ENCODE peak calls at places on chromosomes 12 and 14, in seven cellular contexts. G is AG09309, R is foreskin fibroblast, D is ecto neural progenitor cell, X is HFFc6, J is NCI-H460, F is endothelial cell. O is an unnamed sample.
A peak's percentile ranks its signal among the peaks of the same experiment; 100 is the strongest.

GRCh38 chr12:29961231-29961630 is 177.5 kb upstream of the TMTC1 start:
- DNase-seq in G (no peak), R (no peak), D (no peak), X (no peak), J (no peak), F (no peak), O (peak; percentile 9)

GRCh38 chr12:93090768-93091172 is 161.7 kb upstream of the EEA1 start:
- DNase-seq in G (no peak), R (peak; percentile 65), D (no peak), X (peak; percentile 77), J (no peak), F (no peak), O (peak; percentile 89)

GRCh38 chr14:59347915-59348314 is 117.3 kb downstream of the GPR135 start:
- DNase-seq in G (no peak), R (no peak), D (no peak), X (no peak), J (no peak), F (no peak), O (no peak)

GRCh38 chr12:56146492-56147460 is 5.6 kb upstream of the MYL6B start:
- DNase-seq in G (no peak), R (no peak), D (no peak), X (no peak), J (no peak), F (no peak), O (no peak)

GRCh38 chr12:1798734-1799067 is 21.7 kb upstream of the LRTM2 start:
- DNase-seq in G (no peak), R (no peak), D (no peak), X (no peak), J (no peak), F (no peak), O (no peak)

GRCh38 chr14:60344751-60345150 is 95.7 kb downstream of the PPM1A start:
- DNase-seq in G (no peak), R (no peak), D (no peak), X (no peak), J (no peak), F (no peak), O (no peak)

GRCh38 chr12:67457799-67458680 is 188.9 kb downstream of the CAND1 start:
- DNase-seq in G (no peak), R (no peak), D (no peak), X (no peak), J (no peak), F (no peak), O (peak; percentile 34)

GRCh38 chr12:47391566-47391965 is 311.8 kb upstream of the AMIGO2 start:
- DNase-seq in G (no peak), R (no peak), D (no peak), X (no peak), J (no peak), F (no peak), O (no peak)

GRCh38 chr12:129629901-129630300 is 273.9 kb downstream of the TMEM132D start:
- DNase-seq in G (no peak), R (no peak), D (no peak), X (no peak), J (no peak), F (no peak), O (no peak)

GRCh38 chr14:33758545-33758944 is 192.3 kb downstream of the EGLN3 start:
- DNase-seq in G (no peak), R (no peak), D (no peak), X (no peak), J (no peak), F (no peak), O (no peak)

GRCh38 chr12:42473561-42473960 is 116.0 kb downstream of the PRICKLE1 start:
- DNase-seq in G (no peak), R (no peak), D (no peak), X (no peak), J (peak; percentile 77), F (no peak), O (no peak)

GRCh38 chr14:97177016-97177415 is 379.8 kb downstream of the VRK1 start:
- DNase-seq in G (no peak), R (no peak), D (no peak), X (no peak), J (peak; percentile 18), F (peak; percentile 15), O (no peak)

GRCh38 chr12:41140117-41140516 is 48.0 kb upstream of the PDZRN4 start:
- DNase-seq in G (no peak), R (no peak), D (no peak), X (no peak), J (no peak), F (no peak), O (peak; percentile 8)

GRCh38 chr12:24307716-24308335 is 358.4 kb upstream of the SOX5 start:
- DNase-seq in G (no peak), R (no peak), D (no peak), X (no peak), J (no peak), F (no peak), O (no peak)

GRCh38 chr14:23887536-23887935 is 66.0 kb upstream of the DHRS4 start:
- DNase-seq in G (no peak), R (no peak), D (no peak), X (no peak), J (no peak), F (no peak), O (no peak)

GRCh38 chr14:65817011-65817410 is 404.5 kb downstream of the FUT8 start:
- DNase-seq in G (no peak), R (no peak), D (no peak), X (no peak), J (no peak), F (no peak), O (no peak)

GRCh38 chr12:20483776-20484175 is 115.4 kb downstream of the PDE3A start:
- DNase-seq in G (no peak), R (peak; percentile 44), D (no peak), X (peak; percentile 16), J (no peak), F (no peak), O (peak; percentile 43)

GRCh38 chr14:77273796-77274195 is 2.8 kb upstream of the NGB start:
- DNase-seq in G (no peak), R (no peak), D (no peak), X (no peak), J (no peak), F (no peak), O (no peak)

GRCh38 chr14:68337279-68337678 is 455.6 kb downstream of the ZFP36L1 start:
- DNase-seq in G (no peak), R (no peak), D (no peak), X (no peak), J (no peak), F (no peak), O (no peak)

GRCh38 chr14:50762001-50762930 is 68.7 kb downstream of the NIN start:
- DNase-seq in G (no peak), R (peak; percentile 93), D (no peak), X (peak; percentile 87), J (no peak), F (no peak), O (peak; percentile 94)

GRCh38 chr12:27785882-27786570 is 6.0 kb upstream of the MANSC4 start:
- DNase-seq in G (no peak), R (peak; percentile 39), D (no peak), X (peak; percentile 60), J (no peak), F (no peak), O (peak; percentile 85)

GRCh38 chr12:116366456-116366776 is 88.9 kb upstream of the MED13L start:
- DNase-seq in G (no peak), R (no peak), D (no peak), X (no peak), J (no peak), F (no peak), O (no peak)

GRCh38 chr12:3651585-3652424 is 101.1 kb downstream of the CRACR2A start:
- DNase-seq in G (no peak), R (peak; percentile 7), D (no peak), X (no peak), J (no peak), F (no peak), O (no peak)